ENCODE peak calls at places on chromosome 4, in eight cellular contexts. Y, T, X, M, O, W, F and L are unnamed samples.

GRCh38 chr4:60216752-60217151 is 983.4 kb upstream of the ADGRL3 start:
- DNase-seq in T (no peak), F (no peak), W (no peak), O (no peak), X (no peak), Y (no peak), M (peak; percentile 2), L (no peak)

GRCh38 chr4:133146574-133147198 is 2.4 kb upstream of the PCDH10 start:
- DNase-seq in F (no peak), T (peak; percentile 43), O (no peak), M (peak; percentile 36), W (peak; percentile 13), X (no peak), Y (peak; percentile 59), L (no peak)

GRCh38 chr4:41693629-41694028 is 54.9 kb downstream of the PHOX2B start:
- DNase-seq in X (no peak), Y (peak; percentile 54), T (no peak), W (no peak), M (peak; percentile 8), O (no peak), F (peak; percentile 9), L (no peak)

GRCh38 chr4:72112514-72113156 is 80.8 kb downstream of the NPFFR2 start:
- DNase-seq in W (no peak), M (peak; percentile 82), F (peak; percentile 2), O (no peak), X (no peak), T (no peak), Y (peak; percentile 99), L (no peak)

GRCh38 chr4:184265566-184266351 is 48.1 kb upstream of the ENPP6 start:
- DNase-seq in X (no peak), W (no peak), M (peak; percentile 29), O (no peak), T (no peak), Y (peak; percentile 49), F (peak; percentile 61), L (no peak)

GRCh38 chr4:150976478-150977118 is 38.5 kb downstream of the LRBA start:
- DNase-seq in X (no peak), W (no peak), F (no peak), M (no peak), O (no peak), Y (no peak), T (no peak), L (no peak)

GRCh38 chr4:127975121-127975770 is 10.0 kb downstream of the ABHD18 start:
- DNase-seq in M (peak; percentile 7), W (no peak), Y (peak; percentile 94), O (no peak), T (no peak), X (no peak), F (peak; percentile 17), L (no peak)

GRCh38 chr4:175504316-175504715 is 307.7 kb downstream of the GPM6A start:
- DNase-seq in F (no peak), W (no peak), Y (no peak), T (no peak), M (no peak), X (no peak), O (no peak), L (no peak)

GRCh38 chr4:155307731-155308277 is 69.0 kb downstream of the MAP9 start:
- DNase-seq in X (no peak), M (no peak), Y (no peak), F (no peak), T (no peak), W (no peak), O (no peak), L (no peak)

GRCh38 chr4:184286346-184286745 is 68.7 kb upstream of the ENPP6 start:
- DNase-seq in M (no peak), W (no peak), F (no peak), Y (no peak), T (no peak), X (no peak), O (peak; percentile 49), L (no peak)

GRCh38 chr4:112277220-112277619 is 8.5 kb downstream of the TIFA start:
- DNase-seq in F (no peak), Y (no peak), O (no peak), W (no peak), X (no peak), M (no peak), T (no peak), L (no peak)

GRCh38 chr4:112276113-112276512 is 9.6 kb downstream of the TIFA start:
- DNase-seq in F (no peak), Y (no peak), M (no peak), X (no peak), W (no peak), T (no peak), O (no peak), L (no peak)

GRCh38 chr4:112279882-112280315 is 5.8 kb downstream of the TIFA start:
- DNase-seq in F (no peak), W (no peak), M (no peak), O (no peak), T (no peak), X (no peak), Y (no peak), L (no peak)

GRCh38 chr4:112279025-112279881 is 6.5 kb downstream of the TIFA start:
- DNase-seq in W (no peak), X (no peak), M (no peak), O (no peak), Y (no peak), T (peak; percentile 70), F (no peak), L (no peak)

DNA sequence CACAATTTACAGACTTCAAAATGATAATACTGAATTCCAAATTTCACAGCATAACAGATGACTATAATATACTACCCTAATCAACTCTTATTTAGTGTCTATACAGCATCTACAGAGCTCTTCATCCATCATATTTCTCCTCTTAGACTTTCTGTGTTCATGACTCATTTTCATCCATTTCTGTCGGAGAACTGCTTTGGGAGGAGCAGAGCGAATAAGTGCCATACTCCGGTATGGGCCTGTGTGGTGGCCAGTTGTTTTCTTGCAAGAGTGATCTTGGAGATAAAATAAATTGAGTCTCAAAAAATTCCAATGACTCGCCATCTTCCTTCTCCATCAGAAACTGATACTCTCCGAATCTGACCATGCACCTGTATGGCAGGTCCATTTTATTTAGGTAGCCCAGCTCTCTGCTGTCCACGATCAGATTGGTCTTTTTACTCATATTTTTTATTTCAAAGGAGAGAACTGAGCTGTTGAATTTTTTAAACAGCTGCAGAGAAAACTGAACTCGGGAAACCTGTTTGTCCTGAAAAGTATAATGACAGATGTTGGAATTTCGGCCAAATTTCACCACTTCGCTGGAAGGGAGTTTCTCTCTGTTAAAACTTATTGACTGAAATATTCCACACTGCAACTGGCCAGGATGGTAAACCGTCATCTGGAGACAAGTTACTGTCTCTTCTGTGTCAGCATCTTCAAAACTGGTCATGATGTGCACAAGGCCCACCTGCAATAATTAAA is 7.8 kb downstream of the TIFA start:
- DNase-seq in T (peak; percentile 35), W (no peak), O (no peak), Y (peak; percentile 19), X (no peak), M (no peak), F (no peak), L (no peak)
- H3K27ac ChIP-seq in T (peak overlapping the region; percentile 86), W (no peak overlapping the region), O (no peak overlapping the region), Y (no peak overlapping the region), X (peak overlapping the region; percentile 85), M (no peak overlapping the region), F (no peak overlapping the region), L (no peak overlapping the region)

GRCh38 chr4:109729155-109729562 is 711 bp downstream of the PLA2G12A start:
- DNase-seq in F (peak; percentile 1), Y (no peak), O (no peak), T (no peak), M (no peak), W (no peak), X (no peak), L (no peak)
- H3K4me3 ChIP-seq in F (peak overlapping the region; percentile 96), Y (peak overlapping the region; percentile 99), O (peak overlapping the region; percentile 83), T (peak overlapping the region; percentile 9), M (peak overlapping the region; percentile 72), W (peak overlapping the region; percentile 97), X (peak overlapping the region; percentile 85), L (peak overlapping the region; percentile 60)

GRCh38 chr4:38157592-38157991 is 197.4 kb downstream of the PTTG2 start:
- DNase-seq in T (no peak), F (no peak), W (no peak), M (no peak), O (no peak), X (no peak), Y (no peak), L (no peak)

GRCh38 chr4:38163216-38164006 is 203.2 kb downstream of the PTTG2 start:
- DNase-seq in Y (peak; percentile 68), F (no peak), O (no peak), T (no peak), X (no peak), W (no peak), M (peak; percentile 83), L (no peak)

GRCh38 chr4:38161208-38162113 is 201.3 kb downstream of the PTTG2 start:
- DNase-seq in Y (no peak), T (no peak), O (no peak), W (no peak), X (no peak), F (no peak), M (no peak), L (no peak)

GRCh38 chr4:38162240-38162784 is 202.1 kb downstream of the PTTG2 start:
- DNase-seq in Y (peak; percentile 76), T (peak; percentile 23), M (peak; percentile 87), X (no peak), F (no peak), O (no peak), W (no peak), L (no peak)

DNA sequence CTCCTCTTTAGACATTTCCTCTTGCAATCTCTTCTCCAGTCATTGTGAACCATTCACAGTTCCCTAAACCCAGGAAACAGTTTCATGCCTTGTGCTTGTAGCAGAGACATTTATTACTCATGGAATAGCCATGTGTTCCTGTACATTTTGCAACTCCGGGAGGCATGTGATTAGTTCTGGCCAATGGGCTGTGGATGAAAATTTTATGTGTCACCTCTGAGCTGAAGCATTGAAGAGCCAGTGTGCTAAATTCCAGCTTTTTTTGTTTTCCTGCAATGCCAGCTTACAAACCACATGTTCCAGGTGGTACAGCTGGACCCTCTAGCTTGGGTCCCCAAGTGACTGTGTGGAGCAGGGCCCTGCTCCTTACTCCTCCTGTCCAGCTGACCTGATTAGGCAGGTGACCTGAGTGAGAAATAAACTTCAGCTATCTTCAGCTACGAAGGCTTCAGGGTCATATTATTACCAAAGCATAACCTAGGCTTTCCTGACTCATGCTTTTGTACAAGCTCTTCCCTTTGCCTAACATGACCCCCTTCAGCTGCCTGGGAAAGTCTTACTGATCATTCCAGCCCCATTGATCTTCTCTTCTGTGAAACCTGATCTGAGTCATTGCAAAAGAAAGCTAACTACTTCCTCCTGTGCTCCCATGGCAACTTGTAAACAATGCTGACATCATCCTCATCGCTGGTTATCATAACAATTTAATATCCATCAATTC is 200.4 kb downstream of the PTTG2 start:
- DNase-seq in W (no peak), F (peak; percentile 60), M (peak; percentile 94), Y (peak; percentile 76), O (no peak), T (no peak), X (no peak), L (no peak)
- H3K4me1 ChIP-seq in W (peaks cover 47% of the 10 kb centered on the region), F (peaks cover 60% of the 10 kb centered on the region), M (peaks cover 35% of the 10 kb centered on the region), Y (peaks cover 40% of the 10 kb centered on the region), O (peaks cover 4% of the 10 kb centered on the region), T (peaks cover 16% of the 10 kb centered on the region), X (peaks cover 42% of the 10 kb centered on the region), L (no peaks in the 10 kb centered on the region)

DNA sequence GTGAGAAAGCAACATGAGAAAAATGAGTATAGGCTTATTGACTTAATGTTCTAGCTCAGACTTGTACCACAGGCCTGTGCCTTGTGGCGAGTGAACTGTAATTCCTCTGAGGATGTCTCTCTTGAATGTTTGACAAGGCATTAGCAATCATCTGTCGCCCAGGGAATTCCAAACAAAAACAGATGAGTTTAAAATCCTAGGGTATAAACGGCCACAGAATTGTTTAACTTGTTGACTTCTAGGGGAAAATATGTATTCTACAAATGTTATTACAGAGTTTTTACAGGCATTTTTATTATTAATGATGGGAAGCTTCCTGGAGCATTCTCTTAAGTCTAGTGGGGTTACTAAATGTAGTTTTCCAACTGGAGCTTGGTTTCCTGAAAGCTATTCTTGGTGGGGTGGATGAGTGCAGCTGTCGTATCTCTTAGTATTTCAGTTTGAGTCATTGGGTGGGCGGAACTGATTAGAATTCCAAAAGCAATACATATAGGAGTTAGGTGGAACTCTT is 40.6 kb downstream of the ARHGAP10 start:
- DNase-seq in F (no peak), O (no peak), T (no peak), X (no peak), Y (peak; percentile 54), W (no peak), M (peak; percentile 94), L (no peak)
- H3K27ac ChIP-seq in F (peak overlapping the region; percentile 47), O (peak overlapping the region; percentile 25), T (no peak overlapping the region), X (peak overlapping the region; percentile 84), Y (peak overlapping the region; percentile 62), W (peak overlapping the region; percentile 79), M (peak overlapping the region; percentile 96), L (no peak overlapping the region)